ENCODE peak calls at places on chromosomes 7 and 10, in six cellular contexts. E, Q, B, O, G and T are unnamed samples.

GRCh38 chr7:34339061-34339526 is 318.9 kb upstream of the NPSR1 start:
- DNase-seq in O (no peak), Q (no peak), E (no peak), B (peak; percentile 85), G (no peak), T (no peak)

GRCh38 chr7:18177815-18178660 is 150.4 kb upstream of the PRPS1L1 start:
- DNase-seq in E (no peak), O (peak; percentile 22), B (no peak), Q (peak; percentile 61), G (no peak), T (no peak)

GRCh38 chr10:16803464-16803863 is 13.8 kb downstream of the RSU1 start:
- DNase-seq in E (no peak), Q (no peak), B (no peak), O (no peak), G (no peak), T (no peak)

GRCh38 chr7:25952277-25953057 is 199.5 kb upstream of the NFE2L3 start:
- DNase-seq in G (no peak), Q (no peak), O (no peak), E (no peak), B (no peak), T (no peak)

GRCh38 chr10:102644066-102644645 is at the start of gene TRIM8:
- DNase-seq in E (peak; percentile 59), Q (no peak), G (no peak), B (peak; percentile 58), O (peak; percentile 62), T (peak; percentile 67)

GRCh38 chr7:15905251-15906040 is 219.0 kb upstream of the MEOX2 start:
- DNase-seq in Q (no peak), O (no peak), B (no peak), E (no peak), G (no peak), T (no peak)

GRCh38 chr7:1457949-1458675 is 1.2 kb downstream of the MICALL2 start:
- DNase-seq in E (no peak), O (no peak), B (no peak), G (no peak), Q (no peak), T (no peak)

GRCh38 chr10:78437407-78437768 is 403.7 kb downstream of the RPS24 start:
- DNase-seq in G (no peak), B (no peak), O (no peak), Q (no peak), E (no peak), T (no peak)

GRCh38 chr7:51070163-51070562 is 246.4 kb downstream of the COBL start:
- DNase-seq in B (peak; percentile 26), G (no peak), E (no peak), Q (no peak), O (no peak), T (no peak)

GRCh38 chr10:57818522-57818921 is 449.2 kb downstream of the IPMK start:
- DNase-seq in Q (no peak), E (no peak), G (no peak), O (no peak), B (no peak), T (no peak)

GRCh38 chr10:1185911-1186692 is 129.9 kb downstream of the WDR37 start:
- DNase-seq in E (no peak), G (no peak), Q (no peak), B (no peak), O (no peak), T (no peak)

GRCh38 chr7:117270371-117270770 is 52.5 kb downstream of the WNT2 start:
- DNase-seq in Q (no peak), O (no peak), G (no peak), E (no peak), B (peak; percentile 69), T (no peak)

GRCh38 chr10:58996866-58997265 is 179.6 kb upstream of the PHYHIPL start:
- DNase-seq in Q (no peak), G (no peak), B (no peak), E (no peak), O (no peak), T (no peak)

GRCh38 chr7:159192761-159193453 is 48.2 kb upstream of the VIPR2 start:
- DNase-seq in B (no peak), Q (no peak), G (no peak), O (no peak), E (no peak), T (no peak)

GRCh38 chr7:90955641-90956207 is 308.5 kb upstream of the FZD1 start:
- DNase-seq in G (no peak), B (no peak), Q (no peak), E (no peak), O (no peak), T (no peak)

GRCh38 chr10:18980084-18980629 is 68.4 kb upstream of the MALRD1 start:
- DNase-seq in Q (no peak), B (no peak), E (no peak), G (no peak), O (no peak), T (no peak)

GRCh38 chr7:88761779-88762178 is 2.3 kb downstream of the ZNF804B start:
- DNase-seq in Q (no peak), B (no peak), G (no peak), O (no peak), E (no peak), T (no peak)

GRCh38 chr10:129360046-129360445 is 107.0 kb upstream of the MGMT start:
- DNase-seq in E (no peak), B (no peak), O (no peak), G (no peak), Q (no peak), T (no peak)

GRCh38 chr7:72016574-72016973 is 395.6 kb downstream of the CALN1 start:
- DNase-seq in Q (no peak), O (no peak), E (no peak), B (no peak), G (no peak), T (no peak)

GRCh38 chr10:14749051-14749809 is 25.5 kb downstream of the FAM107B start:
- DNase-seq in O (no peak), G (no peak), B (no peak), E (no peak), Q (no peak), T (no peak)

GRCh38 chr7:3168869-3169268 is 125.2 kb upstream of the CARD11 start:
- DNase-seq in B (no peak), Q (no peak), E (no peak), O (no peak), G (no peak), T (no peak)

GRCh38 chr10:97096327-97097153 is 89.2 kb downstream of the SLIT1 start:
- DNase-seq in B (no peak), O (peak; percentile 30), G (no peak), E (no peak), Q (no peak), T (peak; percentile 23)

GRCh38 chr10:113680172-113681111 is 730 bp downstream of the CASP7 start:
- DNase-seq in Q (peak; percentile 34), B (peak; percentile 75), O (peak; percentile 51), G (no peak), E (peak; percentile 60), T (peak; percentile 49)

GRCh38 chr7:24912874-24913514 is 67.0 kb downstream of the OSBPL3 start:
- DNase-seq in E (no peak), O (no peak), Q (no peak), G (no peak), B (no peak), T (no peak)

GRCh38 chr7:67377939-67378862 is 381.6 kb downstream of the TYW1 start:
- DNase-seq in B (peak; percentile 55), Q (peak; percentile 18), G (peak; percentile 35), O (peak; percentile 72), E (peak; percentile 55), T (peak; percentile 67)

GRCh38 chr10:75397571-75397921 is 4.0 kb downstream of the ZNF503 start:
- DNase-seq in E (no peak), G (no peak), O (no peak), B (peak; percentile 14), Q (no peak), T (no peak)

GRCh38 chr7:155738652-155739537 is 73.4 kb downstream of the SHH start:
- DNase-seq in Q (peak; percentile 43), G (peak; percentile 28), E (peak; percentile 63), B (peak; percentile 54), O (peak; percentile 87), T (peak; percentile 81)

GRCh38 chr10:120891367-120891766 is 40.2 kb downstream of the WDR11 start:
- DNase-seq in O (no peak), E (no peak), B (no peak), G (no peak), Q (no peak), T (no peak)

GRCh38 chr7:29588900-29589696 is 25.5 kb downstream of the PRR15 start:
- DNase-seq in O (peak; percentile 47), B (peak; percentile 36), E (no peak), Q (peak; percentile 58), G (no peak), T (peak; percentile 55)

GRCh38 chr7:140212100-140212881 is 35.5 kb upstream of the KDM7A start:
- DNase-seq in E (no peak), O (peak; percentile 80), Q (no peak), B (no peak), G (no peak), T (peak; percentile 27)

GRCh38 chr7:94436018-94436604 is 41.4 kb downstream of the COL1A2 start:
- DNase-seq in B (peak; percentile 70), O (peak; percentile 68), E (peak; percentile 18), Q (no peak), G (peak; percentile 12), T (peak; percentile 67)

GRCh38 chr7:97819161-97819560 is 53.0 kb downstream of the ASNS start:
- DNase-seq in E (no peak), G (no peak), B (no peak), Q (no peak), O (no peak), T (no peak)

GRCh38 chr7:151904270-151904669 is 27.4 kb upstream of the PRKAG2 start:
- DNase-seq in G (no peak), O (no peak), E (no peak), Q (no peak), B (no peak), T (no peak)